ENCODE peak calls at places on chromosomes 7 and 10, in six cellular contexts. N is right cardiac atrium, D is OCI-LY7, E is cardiac fibroblast, M is fibroblast of lung, Q is ascending aorta. X is an unnamed sample.

GRCh38 chr7:155860840-155861479 is 48.7 kb upstream of the SHH start:
- DNase-seq in N (peak), D (no peak), E (peak), M (peak), Q (peak), X (no peak)

GRCh38 chr7:108263364-108263951 is 133.3 kb upstream of the LAMB4 start:
- DNase-seq in N (no peak), D (no peak), E (no peak), M (no peak), Q (no peak), X (no peak)

GRCh38 chr10:116697816-116698215 is 44.5 kb downstream of the HSPA12A start:
- DNase-seq in N (no peak), D (no peak), E (no peak), M (no peak), Q (no peak), X (no peak)

GRCh38 chr10:43214071-43214955 is 52.6 kb downstream of the RASGEF1A start:
- DNase-seq in N (peak), D (no peak), E (peak), M (peak), Q (no peak), X (no peak)

GRCh38 chr10:1731592-1731991 is 5.7 kb downstream of the ADARB2 start:
- DNase-seq in N (no peak), D (no peak), E (no peak), M (no peak), Q (no peak), X (no peak)

GRCh38 chr10:78058562-78058961 is 24.9 kb downstream of the RPS24 start:
- DNase-seq in N (no peak), D (no peak), E (no peak), M (no peak), Q (no peak), X (no peak)

GRCh38 chr7:55073051-55073511 is 54.3 kb downstream of the EGFR start:
- DNase-seq in N (no peak), D (peak), E (no peak), M (peak), Q (no peak), X (no peak)

GRCh38 chr7:155809947-155810606 is 2.2 kb downstream of the SHH start:
- DNase-seq in N (no peak), D (no peak), E (no peak), M (no peak), Q (no peak), X (no peak)

GRCh38 chr7:34849163-34849960 is 187.9 kb downstream of the DPY19L1 start:
- DNase-seq in N (no peak), D (no peak), E (peak), M (peak), Q (no peak), X (no peak)

GRCh38 chr10:103145860-103146466 is 47.1 kb downstream of the NT5C2 start:
- DNase-seq in N (peak), D (no peak), E (peak), M (peak), Q (peak), X (peak)

GRCh38 chr10:35413985-35414861 is 77.9 kb downstream of the CCNY start:
- DNase-seq in N (no peak), D (no peak), E (no peak), M (peak), Q (no peak), X (no peak)

GRCh38 chr10:123472606-123473005 is 193.5 kb upstream of the GPR26 start:
- DNase-seq in N (no peak), D (no peak), E (no peak), M (no peak), Q (no peak), X (no peak)

GRCh38 chr7:143322646-143323343 is 6.9 kb downstream of the CLCN1 start:
- DNase-seq in N (no peak), D (no peak), E (peak), M (no peak), Q (no peak), X (peak)

GRCh38 chr7:1662767-1663166 is 7.3 kb upstream of the ELFN1 start:
- DNase-seq in N (peak), D (no peak), E (no peak), M (no peak), Q (peak), X (no peak)

GRCh38 chr10:42952358-42952757 is 124.5 kb upstream of the RET start:
- DNase-seq in N (no peak), D (no peak), E (no peak), M (no peak), Q (peak), X (peak)

GRCh38 chr10:35217458-35217857 is 90.8 kb downstream of the CREM start:
- DNase-seq in N (no peak), D (no peak), E (peak), M (no peak), Q (no peak), X (no peak)

GRCh38 chr10:45495438-45496152 is 121.6 kb downstream of the ALOX5 start:
- DNase-seq in N (no peak), D (peak), E (no peak), M (peak), Q (no peak), X (no peak)

GRCh38 chr7:36048902-36049240 is 104.2 kb upstream of the EEPD1 start:
- DNase-seq in N (no peak), D (no peak), E (no peak), M (peak), Q (peak), X (no peak)

GRCh38 chr7:97770845-97771244 is 39.0 kb downstream of the TAC1 start:
- DNase-seq in N (no peak), D (no peak), E (no peak), M (no peak), Q (no peak), X (no peak)

GRCh38 chr10:98349508-98349922 is 65.5 kb downstream of the PYROXD2 start:
- DNase-seq in N (peak), D (peak), E (peak), M (peak), Q (peak), X (peak)

GRCh38 chr7:28107960-28108359 is 72.6 kb downstream of the JAZF1 start:
- DNase-seq in N (no peak), D (no peak), E (peak), M (peak), Q (no peak), X (no peak)

GRCh38 chr7:102230593-102230992 is 56.1 kb upstream of the SH2B2 start:
- DNase-seq in N (no peak), D (no peak), E (peak), M (peak), Q (no peak), X (no peak)

GRCh38 chr7:50299163-50299562 is 5.4 kb upstream of the IKZF1 start:
- DNase-seq in N (no peak), D (no peak), E (no peak), M (no peak), Q (no peak), X (no peak)

GRCh38 chr10:4083509-4084003 is 298.5 kb upstream of the KLF6 start:
- DNase-seq in N (no peak), D (no peak), E (peak), M (peak), Q (no peak), X (no peak)

DNA sequence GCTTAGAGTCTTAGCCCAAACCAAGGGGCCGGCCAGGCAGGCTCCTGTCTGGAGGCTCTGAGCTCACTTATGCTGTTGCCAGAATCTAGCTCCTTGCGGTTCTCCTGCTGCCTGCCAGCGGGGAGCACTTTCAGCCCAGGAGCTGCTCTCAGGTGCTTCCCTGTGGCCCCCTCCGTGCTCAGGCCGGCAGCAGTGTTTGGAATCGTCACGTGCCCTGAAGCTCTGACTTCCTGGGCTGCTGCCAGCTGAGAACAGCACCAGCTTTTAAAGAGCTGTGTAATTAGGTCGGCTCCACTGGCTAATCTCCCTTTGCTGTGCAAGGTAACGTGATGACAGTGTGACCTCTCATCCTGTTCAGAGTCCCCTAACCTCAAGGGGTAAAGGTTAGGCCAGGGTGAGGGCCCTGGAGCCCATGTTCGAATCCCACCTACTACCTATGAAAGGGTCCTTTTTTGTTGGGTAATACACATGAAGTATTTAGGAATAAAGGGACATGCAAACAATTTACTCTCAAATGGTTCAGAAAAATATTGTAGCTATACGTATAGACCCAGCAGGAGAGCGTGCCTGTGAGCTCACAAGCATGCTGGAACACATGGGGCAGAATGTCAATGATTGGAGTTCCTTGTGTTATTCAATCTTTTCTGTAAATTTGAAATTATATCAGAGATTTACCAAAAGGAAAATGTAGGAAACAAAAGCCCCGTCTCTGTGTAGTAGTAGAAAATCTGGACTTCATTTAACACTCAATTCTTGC is 16.6 kb downstream of the ZNF862 start:
- DNase-seq in N (peak), D (peak), E (peak), M (peak), Q (no peak), X (peak)
- H3K4me3 ChIP-seq in N (no peak), D (no peak), E (no peak), M (no peak), Q (no peak), X (no peak)

GRCh38 chr10:93435621-93436385 is 46.3 kb downstream of the MYOF start:
- DNase-seq in N (no peak), D (no peak), E (peak), M (peak), Q (peak), X (no peak)

GRCh38 chr10:93437946-93438795 is 44.0 kb downstream of the MYOF start:
- DNase-seq in N (no peak), D (no peak), E (peak), M (peak), Q (peak), X (no peak)

GRCh38 chr10:93437000-93437945 is 44.9 kb downstream of the MYOF start:
- DNase-seq in N (peak), D (no peak), E (peak), M (peak), Q (peak), X (peak)

GRCh38 chr10:93435061-93435491 is 47.1 kb downstream of the MYOF start:
- DNase-seq in N (no peak), D (no peak), E (no peak), M (no peak), Q (no peak), X (no peak)

DNA sequence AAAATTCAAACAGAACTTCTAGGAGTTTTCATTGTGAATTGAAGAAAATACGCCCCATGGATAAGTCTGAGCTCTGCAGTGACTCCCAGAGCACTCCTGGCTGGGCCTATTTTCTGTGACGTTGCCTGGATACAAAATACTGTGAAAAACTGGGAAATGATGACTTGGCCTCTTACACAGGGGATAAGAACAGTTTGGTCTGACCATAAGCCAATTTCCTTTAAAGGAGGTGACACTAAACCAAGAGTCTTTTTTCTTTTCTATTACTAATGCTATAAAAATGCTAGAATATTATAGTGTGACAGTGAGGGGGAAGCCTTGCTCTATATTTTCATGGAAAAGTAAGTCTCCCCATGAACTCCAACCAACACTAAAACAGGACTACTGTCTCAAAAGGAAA is 45.6 kb downstream of the MYOF start:
- DNase-seq in N (peak), D (no peak), E (peak), M (peak), Q (peak), X (no peak)
- H3K4me3 ChIP-seq in N (no peak), D (no peak), E (peak), M (no peak), Q (peak), X (peak)

GRCh38 chr10:71970869-71971268 is 6.7 kb downstream of the CHST3 start:
- DNase-seq in N (no peak), D (no peak), E (no peak), M (peak), Q (no peak), X (no peak)

GRCh38 chr10:71968553-71969474 is 4.6 kb downstream of the CHST3 start:
- DNase-seq in N (no peak), D (no peak), E (peak), M (peak), Q (no peak), X (no peak)

GRCh38 chr10:71969929-71970328 is 5.7 kb downstream of the CHST3 start:
- DNase-seq in N (no peak), D (no peak), E (no peak), M (no peak), Q (no peak), X (no peak)

GRCh38 chr10:71971311-71971731 is 7.1 kb downstream of the CHST3 start:
- DNase-seq in N (no peak), D (no peak), E (no peak), M (no peak), Q (no peak), X (no peak)

DNA sequence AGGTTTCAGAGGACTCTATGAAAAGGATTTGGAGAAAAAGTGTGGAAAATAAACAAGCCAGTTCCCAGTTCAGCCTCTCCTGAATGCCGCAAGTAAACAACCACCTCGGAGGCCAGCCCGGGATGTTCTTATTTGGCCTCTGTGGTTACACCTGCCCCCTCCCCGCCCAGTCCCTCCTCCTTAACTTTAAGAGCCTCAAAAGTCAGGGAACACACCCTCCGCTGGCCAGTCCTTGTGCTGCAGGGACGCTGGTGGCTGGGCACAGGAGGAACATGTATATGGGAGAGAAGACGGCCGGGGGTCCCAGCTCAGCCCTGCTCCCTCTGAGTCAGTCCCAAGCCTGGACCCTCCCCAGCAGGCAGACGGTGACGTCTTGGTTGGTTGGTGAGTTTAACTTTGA is 6.1 kb downstream of the CHST3 start:
- DNase-seq in N (no peak), D (no peak), E (no peak), M (no peak), Q (no peak), X (no peak)
- H3K4me3 ChIP-seq in N (no peak), D (no peak), E (no peak), M (no peak), Q (no peak), X (no peak)

DNA sequence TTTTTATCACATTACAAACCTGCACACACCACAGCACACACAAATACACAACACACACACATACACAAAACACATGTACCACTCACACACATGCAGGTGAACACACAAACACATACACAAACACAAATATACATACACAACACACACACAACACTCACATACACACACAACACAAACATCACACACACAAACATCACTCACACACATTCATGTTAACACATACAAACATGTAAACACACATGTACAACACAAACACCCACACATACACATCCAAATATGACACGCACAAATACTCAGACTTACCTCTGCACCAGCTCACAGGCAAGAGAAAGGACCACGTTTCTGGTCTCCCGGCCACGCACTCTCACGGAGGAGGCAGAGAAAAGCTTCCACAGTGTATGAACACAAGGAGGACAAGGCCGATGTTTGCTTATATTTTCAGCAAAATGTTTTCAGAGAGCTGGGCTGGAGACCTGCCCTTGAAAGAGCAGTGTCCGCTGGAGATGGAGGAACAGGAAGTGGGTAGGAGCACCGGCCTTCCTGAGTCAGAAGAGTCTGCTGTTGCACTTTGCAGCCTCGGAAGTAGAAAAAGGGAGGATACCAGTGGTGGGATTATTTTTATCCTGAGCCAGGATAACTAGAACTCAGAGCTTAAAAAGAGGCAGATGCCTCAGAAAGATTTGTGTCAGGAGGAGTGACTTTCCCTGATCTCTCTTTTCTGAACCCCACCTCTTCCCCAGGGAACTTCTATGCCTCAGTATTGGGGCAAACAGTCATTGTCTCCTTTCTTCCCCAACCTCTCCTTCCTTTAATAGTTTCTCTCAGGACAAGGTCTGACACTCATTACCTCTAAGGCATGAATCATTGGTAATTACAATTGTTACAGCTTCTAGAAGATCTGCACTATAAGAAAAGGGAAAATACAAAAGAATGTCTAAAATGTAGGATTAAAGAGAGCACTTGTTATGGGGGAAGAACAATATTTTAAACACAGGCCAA is at the start of gene GIMAP6:
- DNase-seq in N (peak), D (no peak), E (no peak), M (no peak), Q (no peak), X (peak)
- H3K4me3 ChIP-seq in N (peak), D (no peak), E (no peak), M (no peak), Q (peak), X (peak)

GRCh38 chr10:60281331-60281730 is 108.3 kb downstream of the ANK3 start:
- DNase-seq in N (no peak), D (no peak), E (peak), M (no peak), Q (no peak), X (no peak)

GRCh38 chr10:60281792-60282353 is 107.8 kb downstream of the ANK3 start:
- DNase-seq in N (no peak), D (no peak), E (peak), M (no peak), Q (no peak), X (no peak)

GRCh38 chr10:60280475-60280874 is 109.2 kb downstream of the ANK3 start:
- DNase-seq in N (no peak), D (no peak), E (no peak), M (no peak), Q (no peak), X (no peak)

GRCh38 chr10:60282771-60283353 is 106.8 kb downstream of the ANK3 start:
- DNase-seq in N (no peak), D (peak), E (no peak), M (peak), Q (no peak), X (no peak)

GRCh38 chr10:60283397-60283796 is 106.3 kb downstream of the ANK3 start:
- DNase-seq in N (no peak), D (no peak), E (no peak), M (no peak), Q (no peak), X (no peak)
- H3K4me3 ChIP-seq in N (no peak), D (no peak), E (no peak), M (no peak), Q (no peak), X (no peak)

GRCh38 chr10:73465978-73466709 is 29.7 kb downstream of the PPP3CB start:
- DNase-seq in N (no peak), D (no peak), E (no peak), M (no peak), Q (no peak), X (no peak)
- H3K4me3 ChIP-seq in N (no peak), D (no peak), E (no peak), M (no peak), Q (no peak), X (no peak)